ENCODE peak calls at places on chromosome 21, in six cellular contexts. D is epithelial cell of esophagus, P is AG04449, S is lower leg skin, U is heart right ventricle, R is tibial artery. V is an unnamed sample.

GRCh38 chr21:24658926-24659325 is 948.4 kb downstream of the MRPL39 start:
- DNase-seq in D (no peak), P (no peak), S (no peak), U (no peak), R (no peak), V (no peak)

GRCh38 chr21:39527664-39528381 is 76.1 kb downstream of the SH3BGR start:
- DNase-seq in D (no peak), P (no peak), S (no peak), U (no peak), R (no peak), V (no peak)

GRCh38 chr21:27190601-27191000 is 223.7 kb upstream of the ADAMTS5 start:
- DNase-seq in D (no peak), P (no peak), S (no peak), U (no peak), R (no peak), V (no peak)

GRCh38 chr21:43923391-43923790 is 58.4 kb downstream of the AGPAT3 start:
- DNase-seq in D (no peak), P (no peak), S (no peak), U (no peak), R (no peak), V (no peak)

GRCh38 chr21:32018381-32018780 is 145.6 kb downstream of the HUNK start:
- DNase-seq in D (no peak), P (no peak), S (no peak), U (no peak), R (no peak), V (no peak)

GRCh38 chr21:19368944-19369343 is 965.4 kb upstream of the TMPRSS15 start:
- DNase-seq in D (no peak), P (no peak), S (no peak), U (no peak), R (no peak), V (no peak)

GRCh38 chr21:43917515-43918384 is 52.7 kb downstream of the AGPAT3 start:
- DNase-seq in D (peak; percentile 33), P (no peak), S (no peak), U (no peak), R (no peak), V (no peak)

GRCh38 chr21:16013570-16013969 is 283.8 kb downstream of the USP25 start:
- DNase-seq in D (no peak), P (no peak), S (no peak), U (no peak), R (no peak), V (no peak)

GRCh38 chr21:28333455-28334108 is 659.1 kb downstream of the LTN1 start:
- DNase-seq in D (peak; percentile 48), P (no peak), S (no peak), U (no peak), R (no peak), V (no peak)

GRCh38 chr21:45980697-45981096 is 873 bp upstream of the COL6A1 start:
- DNase-seq in D (no peak), P (no peak), S (no peak), U (no peak), R (no peak), V (no peak)

GRCh38 chr21:45982758-45983731 is 1.5 kb downstream of the COL6A1 start:
- DNase-seq in D (no peak), P (no peak), S (no peak), U (peak; percentile 20), R (peak; percentile 26), V (no peak)

GRCh38 chr21:45981154-45981606 is 390 bp upstream of the COL6A1 start:
- DNase-seq in D (peak; percentile 46), P (no peak), S (peak; percentile 81), U (peak; percentile 85), R (peak; percentile 87), V (peak; percentile 38)

GRCh38 chr21:45981641-45982255 is at the start of gene COL6A1:
- DNase-seq in D (no peak), P (no peak), S (peak; percentile 49), U (peak; percentile 78), R (peak; percentile 72), V (no peak)

DNA sequence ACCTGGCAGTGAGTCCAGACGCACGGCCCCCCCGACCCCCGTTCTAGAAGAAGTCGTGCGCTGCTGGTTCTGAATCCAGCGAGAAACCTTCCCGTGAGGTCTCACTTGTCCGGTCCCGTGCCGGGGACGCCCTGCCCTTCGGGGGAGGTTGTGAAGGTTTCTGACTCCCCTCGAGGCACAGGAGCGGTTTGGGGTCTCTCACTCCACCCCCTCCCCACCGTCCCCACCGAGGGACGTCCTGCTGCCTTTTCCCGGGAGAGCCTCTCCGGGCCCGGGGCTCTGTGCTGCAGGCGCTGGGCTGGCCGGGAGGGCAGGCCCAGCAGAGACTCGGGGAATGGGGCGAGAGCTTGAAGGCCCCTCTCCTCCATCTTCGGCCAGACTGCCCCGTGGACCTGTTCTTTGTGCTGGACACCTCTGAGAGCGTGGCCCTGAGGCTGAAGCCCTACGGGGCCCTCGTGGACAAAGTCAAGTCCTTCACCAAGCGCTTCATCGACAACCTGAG is 737 bp downstream of the COL6A1 start:
- DNase-seq in D (no peak), P (no peak), S (no peak), U (peak; percentile 36), R (peak; percentile 30), V (no peak)
- H3K4me3 ChIP-seq in D (no peak overlapping the region), P (peak overlapping the region; percentile 84), S (peak overlapping the region; percentile 30), U (peak overlapping the region; percentile 91), R (peak overlapping the region; percentile 97), V (peak overlapping the region; percentile 54)

DNA sequence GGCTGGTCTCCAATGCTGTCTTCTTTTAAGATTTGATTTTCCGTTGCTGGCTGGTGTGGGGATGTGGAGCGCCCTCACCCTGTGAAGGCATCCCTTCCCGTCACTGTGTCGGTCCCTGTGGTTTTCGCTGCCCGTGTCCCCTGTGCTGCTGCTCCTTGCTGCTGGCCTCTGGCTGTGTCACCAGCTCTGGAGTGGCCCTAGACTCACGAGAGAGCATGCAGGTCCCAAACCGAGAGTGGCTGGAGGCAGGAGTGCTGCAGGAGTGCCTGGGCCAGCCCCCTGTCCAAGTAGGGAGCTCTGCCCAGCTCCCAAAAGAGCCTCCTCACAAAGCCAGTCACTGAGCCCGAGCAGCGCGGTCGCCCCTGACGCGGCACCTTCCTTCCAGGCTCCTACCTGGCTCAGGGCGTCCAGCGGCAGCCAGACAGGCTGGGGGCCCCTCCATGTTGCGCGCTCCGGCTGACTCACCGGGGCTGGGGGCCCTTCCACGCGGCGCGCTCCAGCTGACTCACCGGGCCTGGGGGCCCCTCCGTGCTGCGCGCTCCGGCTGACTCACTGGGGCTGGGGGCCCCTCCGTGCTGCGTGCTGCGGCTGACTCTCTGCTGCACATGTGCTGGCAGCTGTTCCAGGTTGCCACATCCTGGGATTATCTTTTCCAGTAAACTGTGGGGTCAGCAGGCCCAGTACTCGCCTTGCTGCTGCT is 106.7 kb upstream of the COL6A1 start:
- DNase-seq in D (peak; percentile 71), P (peak; percentile 90), S (peak; percentile 27), U (no peak), R (peak; percentile 21), V (no peak)
- H3K4me3 ChIP-seq in D (no peak overlapping the region), P (peak overlapping the region; percentile 42), S (no peak overlapping the region), U (no peak overlapping the region), R (no peak overlapping the region), V (no peak overlapping the region)

GRCh38 chr21:36165356-36165755 is 8.7 kb downstream of the DOP1B start:
- DNase-seq in D (no peak), P (no peak), S (no peak), U (no peak), R (no peak), V (no peak)

GRCh38 chr21:36163780-36164426 is 7.3 kb downstream of the DOP1B start:
- DNase-seq in D (no peak), P (no peak), S (no peak), U (no peak), R (no peak), V (no peak)

GRCh38 chr21:36162631-36163030 is 6.0 kb downstream of the DOP1B start:
- DNase-seq in D (no peak), P (no peak), S (no peak), U (no peak), R (no peak), V (no peak)

GRCh38 chr21:36166705-36167104 is 10.1 kb downstream of the DOP1B start:
- DNase-seq in D (no peak), P (no peak), S (no peak), U (no peak), R (no peak), V (no peak)

GRCh38 chr21:36164427-36164784 is 7.8 kb downstream of the DOP1B start:
- DNase-seq in D (no peak), P (no peak), S (no peak), U (no peak), R (no peak), V (no peak)
- H3K4me3 ChIP-seq in D (no peak overlapping the region), P (no peak overlapping the region), S (no peak overlapping the region), U (no peak overlapping the region), R (no peak overlapping the region), V (no peak overlapping the region)

GRCh38 chr21:30684506-30684905 is 34.1 kb downstream of the KRTAP21-3 start:
- DNase-seq in D (no peak), P (no peak), S (no peak), U (no peak), R (no peak), V (no peak)

GRCh38 chr21:30676737-30677136 is 34.1 kb downstream of the KRTAP20-3 start:
- DNase-seq in D (peak; percentile 2), P (no peak), S (no peak), U (no peak), R (no peak), V (no peak)

DNA sequence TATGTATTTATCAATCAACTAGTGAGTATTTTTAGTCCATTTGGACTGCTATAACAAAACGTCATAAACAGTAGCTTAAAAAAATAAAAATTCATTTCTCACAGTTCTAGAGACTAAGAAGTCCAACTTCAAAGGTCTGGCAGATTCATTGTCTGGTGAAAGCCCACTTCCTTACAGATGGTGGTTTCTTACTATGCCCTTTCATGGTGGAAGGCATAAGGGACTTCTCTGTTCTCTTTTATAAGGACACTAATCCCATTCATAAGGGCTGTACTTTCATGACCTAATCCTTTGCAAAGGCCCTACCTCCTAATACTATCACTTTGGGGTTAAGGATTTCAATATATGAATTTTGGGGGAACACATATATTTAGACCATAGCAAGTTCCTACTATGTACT is 37.9 kb downstream of the KRTAP20-3 start:
- DNase-seq in D (no peak), P (no peak), S (no peak), U (no peak), R (no peak), V (no peak)
- H3K4me3 ChIP-seq in D (no peak overlapping the region), P (no peak overlapping the region), S (no peak overlapping the region), U (no peak overlapping the region), R (no peak overlapping the region), V (no peak overlapping the region)

DNA sequence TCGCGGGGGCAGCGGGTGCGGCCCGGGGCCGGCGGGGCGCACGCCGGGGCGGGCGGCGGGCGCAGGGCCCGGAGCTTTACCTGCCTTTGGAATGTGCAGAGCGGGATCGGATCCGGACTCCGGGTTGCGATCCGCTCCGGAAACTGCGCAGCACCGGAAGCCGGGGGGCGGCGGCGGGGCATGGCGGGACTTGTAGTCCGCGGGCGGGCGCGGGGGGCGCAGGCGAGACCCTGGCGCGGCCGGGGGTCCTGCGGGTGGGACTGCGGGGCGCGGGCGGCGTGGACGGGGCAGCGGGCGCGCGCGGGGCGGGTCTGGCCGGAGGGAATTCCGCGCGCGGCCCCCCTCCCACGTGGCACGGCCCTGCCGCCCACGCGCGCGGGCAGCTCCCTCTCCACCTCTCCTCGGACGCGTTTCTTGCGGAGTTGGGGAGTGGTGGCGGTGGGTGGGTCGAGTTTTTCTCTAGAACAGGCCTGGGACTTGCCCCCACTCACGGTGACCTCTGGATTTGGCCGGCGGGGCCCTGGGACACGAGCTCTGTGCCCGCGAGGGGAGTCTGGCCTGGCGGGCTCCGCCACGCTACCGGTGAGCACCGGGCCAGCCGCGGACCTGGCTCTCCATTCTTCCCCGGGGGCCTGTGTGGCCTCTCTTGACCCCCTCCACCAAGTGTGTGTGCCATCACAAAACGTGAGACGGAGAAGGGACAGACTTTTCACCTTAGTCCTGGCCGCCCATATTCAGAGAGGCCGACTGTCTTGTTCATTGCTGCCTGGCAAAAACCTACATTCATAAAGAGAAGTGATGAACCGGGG is at the start of gene PRDM15:
- DNase-seq in D (peak; percentile 89), P (peak; percentile 44), S (peak; percentile 71), U (peak; percentile 86), R (peak; percentile 72), V (peak; percentile 56)
- H3K4me3 ChIP-seq in D (peak within 1 kb of the TSS; percentile 70), P (peak within 1 kb of the TSS; percentile 78), S (peak within 1 kb of the TSS; percentile 75), U (peak within 1 kb of the TSS; percentile 74), R (peak within 1 kb of the TSS; percentile 96), V (peak within 1 kb of the TSS; percentile 65)

GRCh38 chr21:36159356-36159921 is 2.8 kb downstream of the DOP1B start:
- DNase-seq in D (peak; percentile 74), P (no peak), S (no peak), U (no peak), R (no peak), V (no peak)
- H3K4me3 ChIP-seq in D (no peak overlapping the region), P (no peak overlapping the region), S (no peak overlapping the region), U (no peak overlapping the region), R (no peak overlapping the region), V (no peak overlapping the region)

V was measured in effector memory CD4-positive, alpha-beta T cell.